ENCODE peak calls at places on chromosomes 11 and 22, in six cellular contexts. P is H1, B is IMR-90, C is mesenchymal stem cell, R is neuronal stem cell, W is H9. E is an unnamed sample.

GRCh38 chr11:63567044-63567840 is 4.1 kb upstream of the PLAAT2 start:
- DNase-seq in P (no peak), B (peak), C (peak), R (no peak), W (peak), E (peak)

GRCh38 chr11:113632981-113633380 is 73.1 kb downstream of the TMPRSS5 start:
- DNase-seq in P (no peak), B (no peak), C (no peak), R (no peak), W (no peak), E (no peak)

GRCh38 chr11:6438979-6439571 is 1.7 kb downstream of the HPX start:
- DNase-seq in P (peak), B (peak), C (peak), R (peak), W (peak), E (peak)

GRCh38 chr11:67656278-67656922 is 5.9 kb upstream of the ACY3 start:
- DNase-seq in P (no peak), B (peak), C (no peak), R (no peak), W (no peak), E (no peak)

GRCh38 chr11:42462558-42463310 is 849.1 kb upstream of the API5 start:
- DNase-seq in P (no peak), B (no peak), C (no peak), R (no peak), W (no peak), E (no peak)

GRCh38 chr11:75706260-75706729 is 11.3 kb upstream of the MOGAT2 start:
- DNase-seq in P (peak), B (peak), C (peak), R (peak), W (peak), E (peak)

GRCh38 chr11:81237139-81237538 is 1496.5 kb downstream of the FAM181B start:
- DNase-seq in P (no peak), B (peak), C (peak), R (peak), W (no peak), E (peak)

GRCh38 chr11:105520706-105521345 is 89.0 kb upstream of the GRIA4 start:
- DNase-seq in P (no peak), B (no peak), C (no peak), R (no peak), W (no peak), E (no peak)

GRCh38 chr11:113572349-113572748 is 97.2 kb upstream of the DRD2 start:
- DNase-seq in P (no peak), B (no peak), C (no peak), R (no peak), W (no peak), E (no peak)

GRCh38 chr22:50475652-50476002 is 792 bp upstream of the SBF1 start:
- DNase-seq in P (no peak), B (no peak), C (no peak), R (no peak), W (no peak), E (no peak)

GRCh38 chr22:50473855-50474671 is 772 bp downstream of the SBF1 start:
- DNase-seq in P (no peak), B (peak), C (peak), R (no peak), W (no peak), E (no peak)

GRCh38 chr22:50473088-50473487 is 1.7 kb downstream of the SBF1 start:
- DNase-seq in P (no peak), B (no peak), C (no peak), R (no peak), W (no peak), E (peak)

GRCh38 chr22:50476819-50477344 is 2.0 kb upstream of the SBF1 start:
- DNase-seq in P (no peak), B (no peak), C (no peak), R (no peak), W (no peak), E (no peak)

GRCh38 chr22:50474711-50475651 is at the start of gene SBF1:
- DNase-seq in P (peak), B (peak), C (peak), R (peak), W (peak), E (peak)
- H3K4ac ChIP-seq in P (peak), B (peak), C (peak), R (peak), W (no peak), E (peak)

GRCh38 chr11:93939084-93939780 is 81.9 kb upstream of the HEPHL1 start:
- DNase-seq in P (no peak), B (peak), C (no peak), R (no peak), W (no peak), E (no peak)
- H2AFZ ChIP-seq in P (no peak), B (no peak), C (no peak), R (no peak), W (no peak), E (no peak)

DNA sequence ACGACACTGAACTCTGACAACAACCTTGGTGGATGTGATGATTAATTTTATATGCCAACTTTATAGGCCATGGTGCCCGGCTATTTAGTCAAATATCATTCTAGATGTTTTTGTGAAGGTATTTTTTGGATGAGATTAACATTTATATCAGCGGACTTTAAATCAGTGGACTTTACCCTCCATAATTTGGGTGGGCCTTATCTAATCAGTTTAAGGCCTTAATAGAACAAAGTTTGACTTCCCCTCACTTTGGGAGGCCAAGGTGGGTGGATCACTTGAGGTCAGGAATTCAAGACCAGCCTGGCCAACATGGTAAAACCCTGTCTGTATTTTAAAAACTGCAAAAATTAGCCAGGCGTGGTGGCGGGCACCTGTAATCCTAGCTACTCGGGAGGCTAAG is 4.0 kb downstream of the PRCP start:
- DNase-seq in P (no peak), B (no peak), C (no peak), R (no peak), W (no peak), E (no peak)
- H3K14ac ChIP-seq in P (no peak), B (no peak), C (no peak), R (no peak), W (no peak), E (no peak)

GRCh38 chr22:46294784-46295183 is 1.9 kb upstream of the GTSE1 start:
- DNase-seq in P (no peak), B (no peak), C (no peak), R (no peak), W (no peak), E (no peak)

GRCh38 chr22:46295277-46295971 is 1.2 kb upstream of the GTSE1 start:
- DNase-seq in P (no peak), B (no peak), C (no peak), R (no peak), W (no peak), E (no peak)

GRCh38 chr22:46299101-46299500 is 2.4 kb downstream of the GTSE1 start:
- DNase-seq in P (no peak), B (no peak), C (no peak), R (no peak), W (no peak), E (no peak)

GRCh38 chr22:46296257-46297150 is at the start of gene GTSE1:
- DNase-seq in P (peak), B (peak), C (peak), R (peak), W (peak), E (peak)

GRCh38 chr22:46297151-46297819 is 615 bp downstream of the GTSE1 start:
- DNase-seq in P (no peak), B (peak), C (peak), R (no peak), W (no peak), E (no peak)
- H3K4ac ChIP-seq in P (no peak), B (peak), C (no peak), R (no peak), W (no peak), E (peak)

GRCh38 chr11:108009497-108010360 is 1.0 kb downstream of the CUL5 start:
- DNase-seq in P (no peak), B (no peak), C (peak), R (no peak), W (no peak), E (peak)
- H2AFZ ChIP-seq in P (peak), B (peak), C (peak), R (peak), W (no peak), E (peak)

GRCh38 chr11:83235825-83236224 is 42.3 kb downstream of the ANKRD42 start:
- DNase-seq in P (no peak), B (peak), C (peak), R (no peak), W (no peak), E (no peak)
- H3K14ac ChIP-seq in P (no peak), B (no peak), C (no peak), R (no peak), W (no peak), E (no peak)

GRCh38 chr22:36323182-36323854 is 64.4 kb downstream of the MYH9 start:
- DNase-seq in P (no peak), B (peak), C (peak), R (no peak), W (no peak), E (no peak)
- H3K4ac ChIP-seq in P (no peak), B (peak), C (no peak), R (no peak), W (no peak), E (peak)